ENCODE peak calls at places on chromosome 10, in four cellular contexts. R is GM12865, J is nephron progenitor cell, V is endothelial cell. Y is an unnamed sample.

GRCh38 chr10:3464760-3465405 is 292.3 kb upstream of the PITRM1 start:
- DNase-seq in R (no peak), J (no peak), V (no peak), Y (no peak)

GRCh38 chr10:102269017-102269416 is 23.7 kb downstream of the GBF1 start:
- DNase-seq in R (no peak), J (no peak), V (no peak), Y (no peak)

GRCh38 chr10:102714621-102715455 is at the start of gene SFXN2:
- DNase-seq in R (peak), J (peak), V (no peak), Y (no peak)

GRCh38 chr10:27743736-27744477 is 1.7 kb downstream of the MKX start:
- DNase-seq in R (no peak), J (no peak), V (no peak), Y (no peak)

GRCh38 chr10:81696609-81697388 is 178.2 kb upstream of the NRG3 start:
- DNase-seq in R (no peak), J (peak), V (no peak), Y (no peak)

GRCh38 chr10:86790394-86790793 is 34.0 kb downstream of the BMPR1A start:
- DNase-seq in R (no peak), J (no peak), V (no peak), Y (no peak)

GRCh38 chr10:81082621-81083376 is 545.1 kb downstream of the SH2D4B start:
- DNase-seq in R (peak), J (no peak), V (no peak), Y (no peak)

GRCh38 chr10:37700886-37701780 is 156.3 kb downstream of the ZNF248 start:
- DNase-seq in R (no peak), J (no peak), V (no peak), Y (no peak)

GRCh38 chr10:11014671-11015141 is 3.0 kb upstream of the CELF2 start:
- DNase-seq in R (no peak), J (no peak), V (no peak), Y (no peak)

GRCh38 chr10:79050896-79051555 is 17.7 kb upstream of the ZMIZ1 start:
- DNase-seq in R (no peak), J (no peak), V (no peak), Y (no peak)

GRCh38 chr10:124323806-124324205 is 94.9 kb downstream of the OAT start:
- DNase-seq in R (no peak), J (no peak), V (no peak), Y (no peak)

GRCh38 chr10:12625393-12626023 is 276.2 kb downstream of the CAMK1D start:
- DNase-seq in R (no peak), J (no peak), V (no peak), Y (no peak)

GRCh38 chr10:87659571-87660483 is at the start of gene PAPSS2:
- DNase-seq in R (peak), J (peak), V (peak), Y (peak)

GRCh38 chr10:110407301-110408170 is 90.2 kb upstream of the DUSP5 start:
- DNase-seq in R (no peak), J (no peak), V (no peak), Y (no peak)

GRCh38 chr10:28393956-28394568 is 91.2 kb upstream of the MPP7 start:
- DNase-seq in R (peak), J (peak), V (peak), Y (peak)

GRCh38 chr10:52542891-52543290 is 228.8 kb downstream of the DKK1 start:
- DNase-seq in R (no peak), J (no peak), V (no peak), Y (no peak)

GRCh38 chr10:100008142-100008522 is 1.6 kb downstream of the DNMBP start:
- DNase-seq in R (no peak), J (no peak), V (no peak), Y (no peak)

GRCh38 chr10:36779238-36779846 is 346.1 kb upstream of the ANKRD30A start:
- DNase-seq in R (no peak), J (peak), V (peak), Y (no peak)

GRCh38 chr10:6347391-6347951 is 144.7 kb downstream of the PFKFB3 start:
- DNase-seq in R (peak), J (no peak), V (no peak), Y (no peak)

GRCh38 chr10:21744223-21744622 is 210.2 kb downstream of the MLLT10 start:
- DNase-seq in R (no peak), J (no peak), V (no peak), Y (no peak)

GRCh38 chr10:86943316-86944030 is 13.9 kb downstream of the MMRN2 start:
- DNase-seq in R (no peak), J (no peak), V (no peak), Y (no peak)

GRCh38 chr10:119479048-119479394 is 63.5 kb downstream of the RGS10 start:
- DNase-seq in R (no peak), J (no peak), V (no peak), Y (no peak)

GRCh38 chr10:100349087-100349486 is 2.1 kb downstream of the SCD start:
- DNase-seq in R (no peak), J (no peak), V (no peak), Y (no peak)

GRCh38 chr10:68083953-68084352 is 8.9 kb upstream of the HERC4 start:
- DNase-seq in R (no peak), J (no peak), V (no peak), Y (no peak)

GRCh38 chr10:61588770-61589211 is 73.9 kb upstream of the CABCOCO1 start:
- DNase-seq in R (no peak), J (peak), V (no peak), Y (no peak)

GRCh38 chr10:51980752-51981151 is 281.4 kb upstream of the CSTF2T start:
- DNase-seq in R (no peak), J (no peak), V (no peak), Y (no peak)

GRCh38 chr10:109978481-109978880 is 29.3 kb upstream of the ADD3 start:
- DNase-seq in R (peak), J (no peak), V (peak), Y (peak)

GRCh38 chr10:69359089-69360025 is 57.4 kb downstream of the TACR2 start:
- DNase-seq in R (no peak), J (no peak), V (no peak), Y (no peak)

GRCh38 chr10:26855186-26855585 is 5.6 kb downstream of the ABI1 start:
- DNase-seq in R (no peak), J (no peak), V (no peak), Y (no peak)

DNA sequence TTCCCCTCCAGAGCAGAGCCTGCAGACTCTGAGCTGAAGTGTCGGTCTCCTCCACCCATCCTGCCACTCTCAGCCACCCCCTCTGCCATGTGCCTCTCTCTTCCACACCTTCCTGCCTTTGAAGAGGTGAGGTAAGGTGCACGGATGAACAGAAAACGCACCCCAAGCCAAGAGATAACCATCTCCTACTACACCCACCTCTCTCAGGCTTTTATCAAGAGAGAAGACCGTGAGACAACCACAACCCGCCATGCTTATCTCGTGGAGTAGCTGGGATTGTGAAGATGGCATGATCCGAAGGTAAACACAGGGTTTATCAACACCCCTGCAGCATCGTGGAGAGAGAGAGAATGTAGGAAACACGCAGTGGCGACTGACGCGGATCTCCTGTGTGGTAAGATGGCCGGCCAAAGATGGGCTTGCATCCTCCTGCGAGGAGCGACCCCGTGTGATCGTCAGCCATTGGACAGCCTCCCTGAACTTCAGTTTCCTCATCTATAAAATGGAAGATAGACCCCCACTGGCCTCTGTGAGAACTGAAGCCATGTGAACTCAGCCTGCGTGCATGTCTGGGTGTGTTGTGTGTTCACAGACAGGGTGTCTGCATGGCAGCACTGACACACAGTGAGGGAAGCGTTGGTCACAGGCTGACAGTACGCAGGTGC is 219.0 kb downstream of the DIP2C start:
- DNase-seq in R (no peak), J (no peak), V (no peak), Y (no peak)
- TF ChIP-seq CTCF in R (no peak), J (no peak), V (no peak), Y (no peak)

DNA sequence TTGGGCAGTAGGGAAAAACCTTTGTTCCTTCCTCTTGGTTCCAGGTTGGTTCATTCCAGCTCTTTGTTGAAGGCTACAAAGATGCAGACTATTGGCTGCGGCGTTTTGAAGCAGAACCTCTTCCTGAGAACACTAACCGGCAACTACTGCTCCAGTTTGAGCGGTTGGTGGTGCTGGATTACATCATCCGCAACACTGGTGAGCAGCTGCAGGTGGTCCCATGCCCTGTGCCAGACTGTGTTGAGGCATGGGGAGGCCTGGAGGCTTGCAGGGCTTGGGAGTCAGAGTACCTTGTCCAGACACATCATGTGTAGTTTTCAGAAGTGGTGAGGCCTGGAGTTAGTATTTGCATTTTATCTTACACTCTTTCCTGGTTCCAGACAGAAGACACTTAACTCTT is 16.3 kb downstream of the PI4K2A start:
- DNase-seq in R (no peak), J (no peak), V (no peak), Y (no peak)
- TF ChIP-seq CTCF in R (no peak), J (no peak), V (no peak), Y (no peak)

DNA sequence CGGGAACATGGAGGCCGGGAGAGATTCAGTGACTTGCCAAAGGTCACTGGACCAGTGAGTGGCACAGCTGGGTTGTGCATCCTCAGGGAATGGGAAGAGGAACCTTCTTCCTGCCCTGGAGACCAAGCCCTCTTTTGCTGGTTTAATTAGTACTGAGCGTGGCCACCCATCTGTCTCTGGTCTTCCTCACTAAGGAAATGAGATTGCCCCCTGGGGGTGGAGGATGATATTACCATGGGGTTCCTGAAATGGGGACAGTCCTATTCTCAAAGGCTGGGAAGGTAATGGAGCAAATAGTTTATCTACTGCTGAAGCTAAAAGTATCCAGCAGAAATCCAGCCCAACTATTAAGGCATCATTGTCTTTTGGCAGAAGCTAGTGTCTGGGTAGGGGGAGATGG is 98.6 kb upstream of the FGFR2 start:
- DNase-seq in R (peak), J (peak), V (peak), Y (peak)
- TF ChIP-seq CTCF in R (peak), J (peak), V (peak), Y (no peak)

DNA sequence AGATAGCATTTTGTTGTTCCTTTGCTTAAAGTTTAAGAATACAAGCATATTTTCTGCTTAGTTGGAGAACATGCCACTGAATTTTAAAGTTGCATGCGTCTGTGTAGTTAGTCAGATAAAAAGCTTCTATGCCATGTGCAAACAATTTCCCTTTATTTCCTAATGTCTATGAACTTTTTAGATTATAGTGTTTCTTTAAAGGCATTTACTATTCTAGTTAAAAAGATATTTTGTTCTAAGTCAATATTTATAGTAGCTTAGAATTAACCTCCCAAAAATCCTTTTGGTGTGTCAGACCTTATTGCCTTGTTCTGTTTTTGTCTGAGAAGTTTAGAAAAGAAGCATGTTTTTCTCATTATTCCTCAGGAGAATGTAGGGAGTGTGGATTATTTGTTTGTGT is 99.0 kb upstream of the GATA3 start:
- DNase-seq in R (no peak), J (no peak), V (no peak), Y (no peak)
- TF ChIP-seq CTCF in R (no peak), J (no peak), V (no peak), Y (no peak)

GRCh38 chr10:115167716-115168115 is 74.6 kb downstream of the ATRNL1 start:
- DNase-seq in R (no peak), J (no peak), V (no peak), Y (no peak)

GRCh38 chr10:115173915-115174443 is 80.8 kb downstream of the ATRNL1 start:
- DNase-seq in R (peak), J (no peak), V (no peak), Y (no peak)

GRCh38 chr10:115171392-115171960 is 78.3 kb downstream of the ATRNL1 start:
- DNase-seq in R (peak), J (no peak), V (no peak), Y (no peak)
- TF ChIP-seq CTCF in R (peak), J (peak), V (peak), Y (peak)

DNA sequence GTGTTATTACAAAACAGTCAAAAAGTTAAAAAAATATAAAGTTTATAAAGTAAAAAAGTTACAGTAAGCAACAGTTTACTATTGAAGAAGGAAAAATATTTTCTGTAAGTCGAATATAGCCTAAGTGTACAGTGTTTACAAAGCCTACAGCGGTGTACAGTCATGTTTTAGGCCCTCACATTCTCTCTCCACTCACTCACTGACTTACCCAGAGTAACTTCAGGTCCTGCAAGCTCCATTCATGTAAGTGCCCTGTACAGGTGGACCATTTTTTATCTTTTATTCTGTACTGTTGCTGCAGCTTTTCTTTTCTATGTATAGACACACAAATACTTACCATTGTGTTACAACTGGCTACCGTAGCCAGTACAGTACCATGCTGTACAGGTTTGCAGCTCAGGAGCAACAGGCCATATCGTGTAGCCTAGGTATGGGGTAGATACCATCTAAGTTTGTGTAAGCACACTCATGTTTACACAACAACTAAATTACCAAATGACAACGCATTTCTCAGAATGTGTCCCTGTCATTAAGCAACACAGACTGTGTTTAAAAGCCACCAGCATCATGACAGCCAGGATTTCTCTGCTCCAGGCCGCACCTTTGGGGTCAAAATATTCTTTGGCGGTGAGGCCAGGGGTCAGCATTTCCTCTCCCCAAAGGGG is 67.2 kb downstream of the DLG5 start:
- DNase-seq in R (no peak), J (no peak), V (no peak), Y (no peak)
- TF ChIP-seq CTCF in R (no peak), J (no peak), V (no peak), Y (no peak)